ENCODE peak calls at places on chromosomes 1 and 21, in six cellular contexts. V is activated CD4-positive, alpha-beta T cell treated with anti-CD3 and anti-CD28 coated beads for 48 hours; C is EH; U is NCI-H1436; I is pons; B is foreskin fibroblast. A is an unnamed sample.

GRCh38 chr1:192724670-192725069 is 84.2 kb upstream of the RGS2 start:
- DNase-seq in V (no peak), C (peak), U (no peak), I (no peak), B (peak), A (peak)

GRCh38 chr21:35351434-35351833 is 302.3 kb upstream of the RUNX1 start:
- DNase-seq in V (no peak), C (no peak), U (no peak), I (no peak), B (no peak), A (no peak)

GRCh38 chr1:215891673-215892072 is 324.6 kb downstream of the KCTD3 start:
- DNase-seq in V (no peak), C (peak), U (no peak), I (no peak), B (no peak), A (peak)

GRCh38 chr1:53383471-53383870 is 55.6 kb upstream of the LRP8 start:
- DNase-seq in V (no peak), C (no peak), U (no peak), I (no peak), B (no peak), A (no peak)

GRCh38 chr1:16727190-16728111 is 12.9 kb upstream of the RNU1-4 start:
- DNase-seq in V (peak), C (peak), U (peak), I (peak), B (peak), A (peak)

GRCh38 chr1:984476-984814 is 2.6 kb upstream of the PERM1 start:
- DNase-seq in V (no peak), C (no peak), U (no peak), I (no peak), B (no peak), A (no peak)

GRCh38 chr1:220879090-220879508 is at the start of gene HLX:
- DNase-seq in V (peak), C (peak), U (no peak), I (peak), B (peak), A (peak)

GRCh38 chr1:9350011-9350907 is 57.6 kb downstream of the SPSB1 start:
- DNase-seq in V (no peak), C (peak), U (no peak), I (no peak), B (peak), A (peak)

A was measured in GM23248.